ENCODE peak calls at places on chromosomes 2 and 18, in four cellular contexts. Q, G, E and C are unnamed samples.

GRCh38 chr2:46787315-46787714 is 128.3 kb downstream of the MCFD2 start:
- DNase-seq in Q (no peak), E (no peak), G (no peak), C (no peak)

GRCh38 chr2:157696036-157696435 is 67.4 kb upstream of the ACVR1C start:
- DNase-seq in G (no peak), E (no peak), Q (no peak), C (peak)

GRCh38 chr2:138610201-138610945 is 108.8 kb downstream of the SPOPL start:
- DNase-seq in E (no peak), Q (no peak), G (no peak), C (no peak)

GRCh38 chr18:14747513-14748474 is at the start of gene ANKRD30B:
- DNase-seq in G (no peak), Q (no peak), E (no peak), C (no peak)

GRCh38 chr18:78683191-78684010 is 296.2 kb upstream of the SALL3 start:
- DNase-seq in G (peak), Q (no peak), E (peak), C (no peak)

GRCh38 chr18:42936289-42936688 is 179.2 kb downstream of the RIT2 start:
- DNase-seq in G (no peak), Q (no peak), E (no peak), C (no peak)

GRCh38 chr2:109513749-109514588 is 99.8 kb downstream of the SEPTIN10 start:
- DNase-seq in E (no peak), G (no peak), Q (peak), C (peak)

GRCh38 chr2:71713581-71714580 is 260.5 kb downstream of the DYSF start:
- DNase-seq in E (no peak), G (no peak), Q (no peak), C (peak)

GRCh38 chr18:65753520-65753919 is 2.7 kb downstream of the CDH7 start:
- DNase-seq in E (no peak), Q (no peak), G (no peak), C (no peak)

GRCh38 chr18:60555629-60556028 is 183.1 kb upstream of the MC4R start:
- DNase-seq in E (no peak), Q (no peak), G (no peak), C (no peak)

GRCh38 chr2:73110622-73111299 is 2.0 kb downstream of the RAB11FIP5 start:
- DNase-seq in G (peak), Q (no peak), E (no peak), C (peak)

GRCh38 chr2:73111300-73112025 is 1.3 kb downstream of the RAB11FIP5 start:
- DNase-seq in Q (peak), E (peak), G (no peak), C (peak)

GRCh38 chr2:73112026-73112912 is 479 bp downstream of the RAB11FIP5 start:
- DNase-seq in E (peak), G (no peak), Q (peak), C (peak)

GRCh38 chr2:73107211-73107926 is 5.4 kb downstream of the RAB11FIP5 start:
- DNase-seq in Q (no peak), E (no peak), G (peak), C (peak)

DNA sequence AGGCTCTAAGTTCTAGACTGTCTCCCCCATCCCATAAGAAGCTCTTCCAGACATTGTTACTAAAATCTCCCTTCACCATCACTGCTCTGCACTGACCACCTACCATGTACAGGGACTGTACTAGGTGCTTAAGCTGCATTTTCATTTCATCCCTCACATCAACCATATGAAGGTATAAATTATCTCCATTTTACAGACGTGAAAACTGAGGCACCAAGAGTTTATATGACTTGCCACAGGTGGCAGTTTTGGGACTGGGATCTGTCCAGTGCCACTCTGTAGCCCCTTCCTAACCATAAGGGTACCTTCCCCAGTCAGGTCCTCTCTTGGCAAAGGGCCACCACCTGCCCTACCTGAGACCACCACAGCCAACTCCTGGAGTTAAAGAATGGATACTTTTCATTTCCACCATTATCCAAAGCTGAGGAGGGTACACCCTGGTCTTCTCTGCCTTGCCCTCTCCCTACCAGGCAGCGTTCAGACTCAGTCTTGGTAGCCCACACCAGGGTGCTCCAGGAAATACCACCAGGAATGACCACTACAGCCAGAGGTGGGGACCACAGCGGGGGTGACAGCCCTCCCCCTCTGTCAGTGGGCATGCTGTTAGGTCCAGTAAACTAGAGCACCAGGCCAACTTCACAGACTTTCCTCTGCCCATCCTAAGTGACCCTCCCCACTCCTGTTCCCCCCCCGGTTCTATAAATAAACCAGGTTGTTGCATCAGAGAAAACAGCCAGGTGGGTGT is 2.8 kb downstream of the RAB11FIP5 start:
- DNase-seq in E (no peak), G (peak), Q (no peak), C (no peak)
- H3K4me3 ChIP-seq in E (peak), G (no peak), Q (no peak), C (no peak)

GRCh38 chr18:3994061-3994687 is 460.9 kb downstream of the DLGAP1 start:
- DNase-seq in Q (no peak), G (no peak), E (no peak), C (no peak)
- TF ChIP-seq CTCF in Q (no peak), G (no peak), E (no peak), C (no peak)

GRCh38 chr2:66445781-66446177 is 10.9 kb downstream of the MEIS1 start:
- DNase-seq in G (no peak), E (no peak), Q (no peak), C (peak)
- H3K4me3 ChIP-seq in G (peak), E (peak), Q (peak), C (peak)

DNA sequence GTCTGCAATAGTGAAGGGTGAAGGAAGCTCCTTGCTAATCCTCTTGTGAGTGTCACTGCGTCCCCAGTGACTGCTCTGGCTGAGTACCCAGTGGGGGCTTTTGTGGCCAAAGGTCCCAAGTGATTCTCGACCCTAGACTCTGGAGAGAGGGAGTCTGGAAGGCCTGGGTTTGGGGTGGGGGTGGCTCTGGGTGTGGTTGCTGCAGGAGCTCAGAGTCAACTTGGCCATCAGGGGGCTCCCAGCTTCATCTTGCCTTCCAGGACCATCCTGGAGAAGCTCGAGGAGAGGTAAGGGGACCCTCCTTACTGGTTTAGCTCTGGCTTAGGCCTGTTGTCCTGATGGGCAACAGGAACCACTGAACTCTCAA is 581 bp downstream of the PSD4 start:
- DNase-seq in G (no peak), E (no peak), Q (no peak), C (no peak)
- TF ChIP-seq CTCF in G (no peak), E (no peak), Q (no peak), C (no peak)

DNA sequence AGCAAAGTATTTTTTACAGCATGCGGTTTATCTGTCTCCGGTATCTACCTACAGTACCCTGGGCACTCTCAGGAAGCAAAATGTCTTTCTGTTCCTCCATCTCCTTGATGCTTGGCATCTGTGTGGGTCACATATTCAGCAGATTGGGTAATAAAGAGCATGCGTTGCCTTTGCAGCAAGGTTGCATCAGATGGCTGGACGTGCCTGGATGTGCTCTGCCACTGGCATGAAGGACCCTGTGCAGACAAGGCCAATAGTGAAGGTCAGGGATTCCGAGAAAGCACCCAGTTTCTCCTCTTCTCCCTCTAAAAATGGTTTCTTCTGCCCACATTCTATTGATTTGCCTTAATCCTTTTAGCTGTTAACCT is 9.6 kb downstream of the CTIF start:
- DNase-seq in G (no peak), Q (no peak), E (no peak), C (no peak)
- H3K4me3 ChIP-seq in G (no peak), Q (no peak), E (no peak), C (no peak)

DNA sequence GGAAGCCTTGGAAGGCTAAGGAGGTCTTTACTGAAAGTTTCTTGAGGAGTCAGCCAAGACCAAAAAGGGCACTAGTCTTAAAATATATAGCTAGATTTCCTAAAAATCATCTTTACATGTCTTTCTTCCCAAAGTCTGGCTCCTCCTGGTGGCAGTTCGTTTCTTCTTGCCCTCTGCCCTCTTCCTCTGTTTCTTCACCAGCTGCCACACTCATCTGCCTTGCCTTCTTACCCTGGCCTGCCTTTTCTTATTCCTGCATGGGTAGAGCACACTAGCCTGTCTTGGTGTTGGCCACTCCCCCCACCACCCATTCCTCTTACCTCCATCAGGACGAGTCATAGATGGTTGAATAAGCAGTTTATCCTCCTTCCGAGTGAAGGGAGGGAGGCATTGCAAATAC is 129.8 kb downstream of the RAPGEF4 start:
- DNase-seq in G (no peak), Q (no peak), E (no peak), C (peak)
- TF ChIP-seq CTCF in G (no peak), Q (no peak), E (no peak), C (peak)

GRCh38 chr2:96819101-96819875 is 3.2 kb downstream of the CNNM3 start:
- DNase-seq in Q (peak), E (peak), G (no peak), C (no peak)
- H3K4me3 ChIP-seq in Q (no peak), E (peak), G (no peak), C (no peak)